ENCODE peak calls at places on chromosome 13, in seven cellular contexts. One of them, this sample, is unnamed.

GRCh38 chr13:47420568-47420967 is 523.7 kb upstream of the HTR2A start:
- DNase-seq in activated CD8-positive, alpha-beta T cell treated with anti-CD3 and anti-CD28 coated beads for 36 hours: no peak
- DNase-seq in GM03348: no peak
- DNase-seq in left colon: no peak
- DNase-seq in Peyer's patch: no peak
- DNase-seq in A172: no peak
- DNase-seq in T-helper 9 cell: no peak
- DNase-seq in this sample: peak; percentile 59

GRCh38 chr13:94121686-94122085 is 357.8 kb downstream of the DCT start:
- DNase-seq in T-helper 9 cell: no peak
- DNase-seq in left colon: no peak
- DNase-seq in activated CD8-positive, alpha-beta T cell treated with anti-CD3 and anti-CD28 coated beads for 36 hours: no peak
- DNase-seq in Peyer's patch: no peak
- DNase-seq in A172: peak; percentile 70
- DNase-seq in GM03348: peak; percentile 48
- DNase-seq in this sample: peak; percentile 29

GRCh38 chr13:45879666-45880065 is 28.1 kb upstream of the SIAH3 start:
- DNase-seq in left colon: no peak
- DNase-seq in Peyer's patch: no peak
- DNase-seq in GM03348: no peak
- DNase-seq in T-helper 9 cell: no peak
- DNase-seq in A172: peak; percentile 13
- DNase-seq in activated CD8-positive, alpha-beta T cell treated with anti-CD3 and anti-CD28 coated beads for 36 hours: no peak
- DNase-seq in this sample: peak; percentile 17

GRCh38 chr13:23695711-23696512 is 125.7 kb downstream of the TNFRSF19 start:
- DNase-seq in activated CD8-positive, alpha-beta T cell treated with anti-CD3 and anti-CD28 coated beads for 36 hours: peak; percentile 78
- DNase-seq in T-helper 9 cell: peak; percentile 20
- DNase-seq in GM03348: no peak
- DNase-seq in Peyer's patch: peak; percentile 51
- DNase-seq in left colon: no peak
- DNase-seq in A172: no peak
- DNase-seq in this sample: no peak

GRCh38 chr13:69468624-69469023 is 639.0 kb upstream of the ATXN8OS start:
- DNase-seq in A172: no peak
- DNase-seq in left colon: no peak
- DNase-seq in Peyer's patch: no peak
- DNase-seq in T-helper 9 cell: no peak
- DNase-seq in GM03348: no peak
- DNase-seq in activated CD8-positive, alpha-beta T cell treated with anti-CD3 and anti-CD28 coated beads for 36 hours: no peak
- DNase-seq in this sample: no peak

GRCh38 chr13:29948246-29948645 is 97.8 kb upstream of the UBL3 start:
- DNase-seq in A172: peak; percentile 5
- DNase-seq in GM03348: peak; percentile 24
- DNase-seq in left colon: no peak
- DNase-seq in activated CD8-positive, alpha-beta T cell treated with anti-CD3 and anti-CD28 coated beads for 36 hours: no peak
- DNase-seq in Peyer's patch: no peak
- DNase-seq in T-helper 9 cell: no peak
- DNase-seq in this sample: peak; percentile 35

GRCh38 chr13:94712812-94713555 is 639 bp upstream of the SOX21 start:
- DNase-seq in A172: no peak
- DNase-seq in T-helper 9 cell: no peak
- DNase-seq in GM03348: peak; percentile 79
- DNase-seq in Peyer's patch: no peak
- DNase-seq in left colon: no peak
- DNase-seq in activated CD8-positive, alpha-beta T cell treated with anti-CD3 and anti-CD28 coated beads for 36 hours: no peak
- DNase-seq in this sample: peak; percentile 47

GRCh38 chr13:64417609-64418008 is 2812.5 kb downstream of the PCDH9 start:
- DNase-seq in T-helper 9 cell: no peak
- DNase-seq in activated CD8-positive, alpha-beta T cell treated with anti-CD3 and anti-CD28 coated beads for 36 hours: no peak
- DNase-seq in left colon: no peak
- DNase-seq in Peyer's patch: no peak
- DNase-seq in A172: no peak
- DNase-seq in GM03348: no peak
- DNase-seq in this sample: no peak

GRCh38 chr13:79780240-79780639 is 299.3 kb downstream of the NDFIP2 start:
- DNase-seq in Peyer's patch: no peak
- DNase-seq in A172: no peak
- DNase-seq in left colon: no peak
- DNase-seq in T-helper 9 cell: no peak
- DNase-seq in GM03348: no peak
- DNase-seq in activated CD8-positive, alpha-beta T cell treated with anti-CD3 and anti-CD28 coated beads for 36 hours: no peak
- DNase-seq in this sample: peak; percentile 4

GRCh38 chr13:113557013-113557412 is 27.5 kb upstream of the TFDP1 start:
- DNase-seq in Peyer's patch: no peak
- DNase-seq in A172: no peak
- DNase-seq in left colon: no peak
- DNase-seq in T-helper 9 cell: no peak
- DNase-seq in GM03348: no peak
- DNase-seq in activated CD8-positive, alpha-beta T cell treated with anti-CD3 and anti-CD28 coated beads for 36 hours: no peak
- DNase-seq in this sample: no peak

GRCh38 chr13:111920932-111921705 is 145.8 kb upstream of the SOX1 start:
- DNase-seq in A172: no peak
- DNase-seq in left colon: no peak
- DNase-seq in GM03348: no peak
- DNase-seq in activated CD8-positive, alpha-beta T cell treated with anti-CD3 and anti-CD28 coated beads for 36 hours: no peak
- DNase-seq in T-helper 9 cell: no peak
- DNase-seq in Peyer's patch: no peak
- DNase-seq in this sample: no peak

GRCh38 chr13:75196112-75196855 is 285.7 kb downstream of the TBC1D4 start:
- DNase-seq in left colon: no peak
- DNase-seq in A172: no peak
- DNase-seq in activated CD8-positive, alpha-beta T cell treated with anti-CD3 and anti-CD28 coated beads for 36 hours: no peak
- DNase-seq in GM03348: peak; percentile 8
- DNase-seq in Peyer's patch: no peak
- DNase-seq in T-helper 9 cell: no peak
- DNase-seq in this sample: no peak

GRCh38 chr13:27839809-27840467 is 47.7 kb downstream of the GSX1 start:
- DNase-seq in left colon: no peak
- DNase-seq in GM03348: no peak
- DNase-seq in Peyer's patch: no peak
- DNase-seq in activated CD8-positive, alpha-beta T cell treated with anti-CD3 and anti-CD28 coated beads for 36 hours: no peak
- DNase-seq in A172: peak; percentile 59
- DNase-seq in T-helper 9 cell: no peak
- DNase-seq in this sample: peak; percentile 32

GRCh38 chr13:96075953-96076543 is 13.9 kb upstream of the HS6ST3 start:
- DNase-seq in GM03348: peak; percentile 52
- DNase-seq in left colon: no peak
- DNase-seq in activated CD8-positive, alpha-beta T cell treated with anti-CD3 and anti-CD28 coated beads for 36 hours: no peak
- DNase-seq in A172: peak; percentile 34
- DNase-seq in Peyer's patch: no peak
- DNase-seq in T-helper 9 cell: no peak
- DNase-seq in this sample: peak; percentile 50

GRCh38 chr13:31110617-31111016 is 51.1 kb downstream of the HSPH1 start:
- DNase-seq in activated CD8-positive, alpha-beta T cell treated with anti-CD3 and anti-CD28 coated beads for 36 hours: no peak
- DNase-seq in left colon: no peak
- DNase-seq in Peyer's patch: no peak
- DNase-seq in T-helper 9 cell: no peak
- DNase-seq in GM03348: no peak
- DNase-seq in A172: no peak
- DNase-seq in this sample: no peak

GRCh38 chr13:107586216-107586615 is 629.1 kb downstream of the LIG4 start:
- DNase-seq in activated CD8-positive, alpha-beta T cell treated with anti-CD3 and anti-CD28 coated beads for 36 hours: no peak
- DNase-seq in T-helper 9 cell: no peak
- DNase-seq in A172: no peak
- DNase-seq in Peyer's patch: no peak
- DNase-seq in GM03348: no peak
- DNase-seq in left colon: no peak
- DNase-seq in this sample: peak; percentile 6

GRCh38 chr13:112588490-112589297 is 741 bp upstream of the TUBGCP3 start:
- DNase-seq in left colon: no peak
- DNase-seq in activated CD8-positive, alpha-beta T cell treated with anti-CD3 and anti-CD28 coated beads for 36 hours: peak; percentile 31
- DNase-seq in GM03348: no peak
- DNase-seq in Peyer's patch: no peak
- DNase-seq in T-helper 9 cell: no peak
- DNase-seq in A172: no peak
- DNase-seq in this sample: no peak

GRCh38 chr13:98890186-98890585 is 87.7 kb downstream of the DOCK9 start:
- DNase-seq in Peyer's patch: no peak
- DNase-seq in GM03348: peak; percentile 78
- DNase-seq in activated CD8-positive, alpha-beta T cell treated with anti-CD3 and anti-CD28 coated beads for 36 hours: peak; percentile 78
- DNase-seq in left colon: no peak
- DNase-seq in T-helper 9 cell: no peak
- DNase-seq in A172: peak; percentile 86
- DNase-seq in this sample: peak; percentile 82

GRCh38 chr13:92681239-92681638 is 545.4 kb upstream of the GPC6 start:
- DNase-seq in left colon: no peak
- DNase-seq in T-helper 9 cell: no peak
- DNase-seq in GM03348: no peak
- DNase-seq in A172: no peak
- DNase-seq in activated CD8-positive, alpha-beta T cell treated with anti-CD3 and anti-CD28 coated beads for 36 hours: no peak
- DNase-seq in Peyer's patch: no peak
- DNase-seq in this sample: no peak

GRCh38 chr13:47175172-47175806 is 278.4 kb upstream of the HTR2A start:
- DNase-seq in activated CD8-positive, alpha-beta T cell treated with anti-CD3 and anti-CD28 coated beads for 36 hours: no peak
- DNase-seq in Peyer's patch: no peak
- DNase-seq in GM03348: peak; percentile 56
- DNase-seq in left colon: no peak
- DNase-seq in T-helper 9 cell: no peak
- DNase-seq in A172: peak; percentile 86
- DNase-seq in this sample: peak; percentile 91

GRCh38 chr13:44373601-44374347 is at the start of gene SERP2:
- DNase-seq in left colon: no peak
- DNase-seq in Peyer's patch: no peak
- DNase-seq in GM03348: peak; percentile 62
- DNase-seq in activated CD8-positive, alpha-beta T cell treated with anti-CD3 and anti-CD28 coated beads for 36 hours: peak; percentile 38
- DNase-seq in A172: no peak
- DNase-seq in T-helper 9 cell: no peak
- DNase-seq in this sample: peak; percentile 45

GRCh38 chr13:111232191-111232590 is 88.3 kb upstream of the TEX29 start:
- DNase-seq in A172: no peak
- DNase-seq in activated CD8-positive, alpha-beta T cell treated with anti-CD3 and anti-CD28 coated beads for 36 hours: no peak
- DNase-seq in T-helper 9 cell: no peak
- DNase-seq in left colon: no peak
- DNase-seq in Peyer's patch: no peak
- DNase-seq in GM03348: no peak
- DNase-seq in this sample: no peak

GRCh38 chr13:28499579-28499978 is 4.7 kb upstream of the FLT1 start:
- DNase-seq in T-helper 9 cell: no peak
- DNase-seq in Peyer's patch: no peak
- DNase-seq in A172: peak; percentile 63
- DNase-seq in GM03348: peak; percentile 45
- DNase-seq in activated CD8-positive, alpha-beta T cell treated with anti-CD3 and anti-CD28 coated beads for 36 hours: no peak
- DNase-seq in left colon: no peak
- DNase-seq in this sample: peak; percentile 79

GRCh38 chr13:102198418-102199322 is 203.2 kb downstream of the FGF14 start:
- DNase-seq in T-helper 9 cell: no peak
- DNase-seq in A172: peak; percentile 32
- DNase-seq in Peyer's patch: no peak
- DNase-seq in GM03348: no peak
- DNase-seq in left colon: no peak
- DNase-seq in activated CD8-positive, alpha-beta T cell treated with anti-CD3 and anti-CD28 coated beads for 36 hours: no peak
- DNase-seq in this sample: no peak

GRCh38 chr13:106151056-106151699 is 384.3 kb downstream of the EFNB2 start:
- DNase-seq in activated CD8-positive, alpha-beta T cell treated with anti-CD3 and anti-CD28 coated beads for 36 hours: no peak
- DNase-seq in Peyer's patch: no peak
- DNase-seq in T-helper 9 cell: no peak
- DNase-seq in left colon: peak; percentile 58
- DNase-seq in GM03348: peak; percentile 85
- DNase-seq in A172: peak; percentile 100
- DNase-seq in this sample: peak; percentile 96

GRCh38 chr13:32010137-32010536 is 21.4 kb upstream of the FRY start:
- DNase-seq in Peyer's patch: no peak
- DNase-seq in T-helper 9 cell: no peak
- DNase-seq in left colon: no peak
- DNase-seq in A172: no peak
- DNase-seq in activated CD8-positive, alpha-beta T cell treated with anti-CD3 and anti-CD28 coated beads for 36 hours: no peak
- DNase-seq in GM03348: peak; percentile 53
- DNase-seq in this sample: no peak

GRCh38 chr13:23584275-23584674 is 14.1 kb downstream of the TNFRSF19 start:
- DNase-seq in GM03348: no peak
- DNase-seq in Peyer's patch: no peak
- DNase-seq in activated CD8-positive, alpha-beta T cell treated with anti-CD3 and anti-CD28 coated beads for 36 hours: no peak
- DNase-seq in A172: no peak
- DNase-seq in left colon: no peak
- DNase-seq in T-helper 9 cell: no peak
- DNase-seq in this sample: peak; percentile 33

GRCh38 chr13:48500652-48501197 is 32.2 kb downstream of the RCBTB2 start:
- DNase-seq in A172: peak; percentile 23
- DNase-seq in T-helper 9 cell: no peak
- DNase-seq in left colon: no peak
- DNase-seq in activated CD8-positive, alpha-beta T cell treated with anti-CD3 and anti-CD28 coated beads for 36 hours: no peak
- DNase-seq in Peyer's patch: no peak
- DNase-seq in GM03348: peak; percentile 85
- DNase-seq in this sample: peak; percentile 85

GRCh38 chr13:67619987-67620386 is 389.9 kb upstream of the PCDH9 start:
- DNase-seq in Peyer's patch: no peak
- DNase-seq in GM03348: no peak
- DNase-seq in A172: peak; percentile 67
- DNase-seq in activated CD8-positive, alpha-beta T cell treated with anti-CD3 and anti-CD28 coated beads for 36 hours: no peak
- DNase-seq in left colon: no peak
- DNase-seq in T-helper 9 cell: no peak
- DNase-seq in this sample: peak; percentile 76

GRCh38 chr13:84032116-84032515 is 149.8 kb upstream of the SLITRK1 start:
- DNase-seq in activated CD8-positive, alpha-beta T cell treated with anti-CD3 and anti-CD28 coated beads for 36 hours: no peak
- DNase-seq in left colon: no peak
- DNase-seq in Peyer's patch: no peak
- DNase-seq in T-helper 9 cell: no peak
- DNase-seq in GM03348: no peak
- DNase-seq in A172: no peak
- DNase-seq in this sample: no peak

GRCh38 chr13:49322702-49323101 is 75.0 kb downstream of the CDADC1 start:
- DNase-seq in left colon: no peak
- DNase-seq in activated CD8-positive, alpha-beta T cell treated with anti-CD3 and anti-CD28 coated beads for 36 hours: no peak
- DNase-seq in Peyer's patch: no peak
- DNase-seq in T-helper 9 cell: no peak
- DNase-seq in GM03348: no peak
- DNase-seq in A172: no peak
- DNase-seq in this sample: no peak

GRCh38 chr13:75537401-75538365 is at the start of gene COMMD6:
- DNase-seq in left colon: peak; percentile 82
- DNase-seq in Peyer's patch: peak; percentile 67
- DNase-seq in T-helper 9 cell: peak; percentile 55
- DNase-seq in GM03348: peak; percentile 94
- DNase-seq in A172: peak; percentile 89
- DNase-seq in activated CD8-positive, alpha-beta T cell treated with anti-CD3 and anti-CD28 coated beads for 36 hours: peak; percentile 78
- DNase-seq in this sample: peak; percentile 94

GRCh38 chr13:73767191-73767741 is 366.9 kb downstream of the KLF12 start:
- DNase-seq in left colon: no peak
- DNase-seq in T-helper 9 cell: no peak
- DNase-seq in activated CD8-positive, alpha-beta T cell treated with anti-CD3 and anti-CD28 coated beads for 36 hours: no peak
- DNase-seq in GM03348: no peak
- DNase-seq in A172: no peak
- DNase-seq in Peyer's patch: no peak
- DNase-seq in this sample: no peak

GRCh38 chr13:93226623-93227279 is at the start of gene GPC6:
- DNase-seq in left colon: no peak
- DNase-seq in GM03348: peak; percentile 77
- DNase-seq in Peyer's patch: no peak
- DNase-seq in activated CD8-positive, alpha-beta T cell treated with anti-CD3 and anti-CD28 coated beads for 36 hours: no peak
- DNase-seq in T-helper 9 cell: no peak
- DNase-seq in A172: peak; percentile 86
- DNase-seq in this sample: peak; percentile 87

GRCh38 chr13:23811366-23812027 is 77.7 kb downstream of the MIPEP start:
- DNase-seq in T-helper 9 cell: no peak
- DNase-seq in Peyer's patch: no peak
- DNase-seq in GM03348: no peak
- DNase-seq in A172: no peak
- DNase-seq in activated CD8-positive, alpha-beta T cell treated with anti-CD3 and anti-CD28 coated beads for 36 hours: no peak
- DNase-seq in left colon: no peak
- DNase-seq in this sample: peak; percentile 17

GRCh38 chr13:73819711-73820110 is 314.5 kb downstream of the KLF12 start:
- DNase-seq in left colon: no peak
- DNase-seq in A172: no peak
- DNase-seq in T-helper 9 cell: no peak
- DNase-seq in activated CD8-positive, alpha-beta T cell treated with anti-CD3 and anti-CD28 coated beads for 36 hours: no peak
- DNase-seq in Peyer's patch: no peak
- DNase-seq in GM03348: no peak
- DNase-seq in this sample: no peak

GRCh38 chr13:102907886-102908515 is 62.2 kb downstream of the ERCC5 start:
- DNase-seq in activated CD8-positive, alpha-beta T cell treated with anti-CD3 and anti-CD28 coated beads for 36 hours: no peak
- DNase-seq in Peyer's patch: no peak
- DNase-seq in left colon: no peak
- DNase-seq in A172: no peak
- DNase-seq in GM03348: no peak
- DNase-seq in T-helper 9 cell: no peak
- DNase-seq in this sample: no peak

This sample was measured in ELR.